ENCODE peak calls at places on chromosomes 5 and 9, in six cellular contexts. X, H, B, M, O and Z are unnamed samples.
A peak's percentile ranks its signal among the peaks of the same experiment; 100 is the strongest.

GRCh38 chr9:128249558-128249913 is 26.3 kb downstream of the GOLGA2 start:
- DNase-seq in X (no peak), H (peak; percentile 55), B (no peak), M (no peak), O (no peak), Z (no peak)

GRCh38 chr5:143314123-143314522 is 89.4 kb downstream of the NR3C1 start:
- DNase-seq in X (no peak), H (no peak), B (no peak), M (no peak), O (no peak), Z (no peak)

GRCh38 chr5:104353371-104353770 is 790.8 kb upstream of the NUDT12 start:
- DNase-seq in X (no peak), H (no peak), B (no peak), M (no peak), O (no peak), Z (no peak)

GRCh38 chr5:33410221-33410620 is 30.5 kb upstream of the TARS1 start:
- DNase-seq in X (no peak), H (no peak), B (no peak), M (no peak), O (no peak), Z (no peak)

GRCh38 chr5:54311178-54311811 is 922 bp upstream of the ARL15 start:
- DNase-seq in X (peak; percentile 6), H (no peak), B (peak; percentile 32), M (peak; percentile 62), O (no peak), Z (no peak)

GRCh38 chr9:27865031-27865438 is 291.8 kb upstream of the C9orf72 start:
- DNase-seq in X (no peak), H (no peak), B (no peak), M (no peak), O (no peak), Z (no peak)

GRCh38 chr9:108815156-108815555 is 40.6 kb downstream of the ACTL7B start:
- DNase-seq in X (no peak), H (no peak), B (no peak), M (no peak), O (peak; percentile 24), Z (no peak)

GRCh38 chr5:89043676-89044075 is 160.7 kb upstream of the MEF2C start:
- DNase-seq in X (no peak), H (peak; percentile 30), B (no peak), M (peak; percentile 12), O (peak; percentile 5), Z (no peak)

GRCh38 chr5:72314571-72315172 is 5.4 kb downstream of the MRPS27 start:
- DNase-seq in X (peak; percentile 68), H (peak; percentile 23), B (peak; percentile 36), M (peak; percentile 76), O (peak; percentile 71), Z (no peak)

GRCh38 chr9:68619636-68620035 is 79.0 kb upstream of the TMEM252 start:
- DNase-seq in X (no peak), H (no peak), B (no peak), M (no peak), O (no peak), Z (no peak)

GRCh38 chr5:39716532-39716971 is 291.8 kb upstream of the DAB2 start:
- DNase-seq in X (peak; percentile 85), H (peak; percentile 43), B (peak; percentile 74), M (peak; percentile 68), O (peak; percentile 67), Z (no peak)

GRCh38 chr9:94645901-94646300 is 6.6 kb upstream of the FBP1 start:
- DNase-seq in X (no peak), H (peak; percentile 18), B (peak; percentile 62), M (no peak), O (no peak), Z (no peak)

GRCh38 chr9:133727277-133727875 is 10.8 kb downstream of the SARDH start:
- DNase-seq in X (no peak), H (no peak), B (no peak), M (no peak), O (no peak), Z (no peak)

GRCh38 chr9:126001581-126002225 is 254.5 kb downstream of the PBX3 start:
- DNase-seq in X (no peak), H (no peak), B (no peak), M (no peak), O (no peak), Z (no peak)

GRCh38 chr5:135436856-135437795 is 10.0 kb downstream of the DCANP1 start:
- DNase-seq in X (no peak), H (peak; percentile 80), B (peak; percentile 96), M (no peak), O (no peak), Z (no peak)

GRCh38 chr5:6417657-6418056 is 31.0 kb upstream of the UBE2QL1 start:
- DNase-seq in X (no peak), H (no peak), B (no peak), M (no peak), O (no peak), Z (no peak)

GRCh38 chr9:14752871-14753270 is 30.3 kb upstream of the CER1 start:
- DNase-seq in X (no peak), H (no peak), B (no peak), M (peak; percentile 20), O (no peak), Z (no peak)

GRCh38 chr9:15231788-15232635 is 75.0 kb downstream of the TTC39B start:
- DNase-seq in X (peak; percentile 67), H (peak; percentile 23), B (peak; percentile 75), M (peak; percentile 40), O (peak; percentile 22), Z (no peak)

GRCh38 chr9:89497978-89498844 is at the start of gene SEMA4D:
- DNase-seq in X (peak; percentile 70), H (peak; percentile 62), B (peak; percentile 85), M (peak; percentile 45), O (no peak), Z (no peak)

DNA sequence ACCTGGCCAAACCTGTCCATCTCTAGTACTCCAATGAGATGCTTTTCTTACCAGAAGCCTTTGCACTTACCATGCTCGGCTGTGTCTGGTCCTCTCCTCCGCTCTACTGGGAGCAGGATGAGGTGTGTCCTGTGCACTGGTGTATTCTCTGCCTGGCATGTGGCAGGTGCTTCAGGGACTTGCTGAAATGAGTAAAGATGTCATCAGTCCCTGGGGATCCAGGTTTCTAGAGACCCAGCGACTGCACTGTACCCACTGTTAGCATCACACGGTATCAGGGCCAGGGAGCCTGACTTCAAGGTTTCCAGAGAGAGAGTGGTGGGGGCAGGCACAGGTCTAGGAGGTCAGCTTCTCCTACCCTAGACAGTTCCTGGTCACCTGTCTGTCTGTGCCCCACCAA is 10.5 kb downstream of the PTTG1 start:
- DNase-seq in X (no peak), H (no peak), B (no peak), M (no peak), O (no peak), Z (no peak)
- TF ChIP-seq MYC in X (no peak), H (no peak), B (no peak), M (no peak), O (no peak), Z (no peak)

GRCh38 chr5:60724126-60724525 is 24.2 kb upstream of the DEPDC1B start:
- DNase-seq in X (no peak), H (no peak), B (no peak), M (no peak), O (no peak), Z (no peak)

GRCh38 chr5:60722416-60722815 is 22.4 kb upstream of the DEPDC1B start:
- DNase-seq in X (no peak), H (no peak), B (no peak), M (no peak), O (no peak), Z (no peak)

GRCh38 chr5:60727032-60727431 is 27.1 kb upstream of the DEPDC1B start:
- DNase-seq in X (peak; percentile 13), H (no peak), B (no peak), M (no peak), O (no peak), Z (no peak)
- TF ChIP-seq MYC in X (no peak), H (no peak), B (no peak), M (no peak), O (no peak), Z (no peak)

DNA sequence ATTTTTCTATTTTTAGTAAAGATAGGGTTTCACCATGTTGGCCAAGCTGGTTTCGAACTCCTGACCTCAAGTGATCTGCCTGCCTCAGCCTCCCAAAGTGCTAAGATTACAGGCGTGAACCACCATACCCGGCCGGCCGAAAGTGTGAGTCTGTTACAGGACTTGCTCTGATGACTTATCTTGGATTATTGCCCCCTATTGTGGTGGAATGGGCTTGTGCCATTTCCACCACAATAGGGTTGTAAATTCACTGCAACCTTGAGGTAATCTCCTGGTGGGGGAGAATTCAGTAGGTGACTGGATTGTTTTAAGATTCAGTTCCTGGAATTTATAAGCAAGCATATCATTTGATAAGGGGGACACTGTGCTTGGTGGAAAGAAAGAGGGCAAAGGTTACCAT is 15.0 kb upstream of the HMGCR start:
- DNase-seq in X (no peak), H (no peak), B (no peak), M (no peak), O (no peak), Z (no peak)
- TF ChIP-seq MYC in X (no peak), H (no peak), B (no peak), M (no peak), O (no peak), Z (no peak)

GRCh38 chr5:131587541-131587940 is 47.5 kb downstream of the RAPGEF6 start:
- DNase-seq in X (no peak), H (no peak), B (no peak), M (peak; percentile 11), O (no peak), Z (no peak)

GRCh38 chr5:131579917-131580671 is 54.9 kb downstream of the RAPGEF6 start:
- DNase-seq in X (no peak), H (no peak), B (no peak), M (no peak), O (no peak), Z (no peak)

GRCh38 chr5:131575660-131576227 is 59.3 kb downstream of the RAPGEF6 start:
- DNase-seq in X (no peak), H (no peak), B (no peak), M (no peak), O (no peak), Z (no peak)

GRCh38 chr5:131581710-131582109 is 53.3 kb downstream of the RAPGEF6 start:
- DNase-seq in X (no peak), H (no peak), B (no peak), M (no peak), O (peak; percentile 39), Z (no peak)
- TF ChIP-seq MYC in X (no peak), H (no peak), B (no peak), M (no peak), O (no peak), Z (no peak)

GRCh38 chr5:64977779-64978178 is 209.0 kb downstream of the CWC27 start:
- DNase-seq in X (no peak), H (peak; percentile 6), B (peak; percentile 92), M (no peak), O (no peak), Z (no peak)
- TF ChIP-seq MYC in X (no peak), H (no peak), B (peak; percentile 65), M (no peak), O (no peak), Z (no peak)

DNA sequence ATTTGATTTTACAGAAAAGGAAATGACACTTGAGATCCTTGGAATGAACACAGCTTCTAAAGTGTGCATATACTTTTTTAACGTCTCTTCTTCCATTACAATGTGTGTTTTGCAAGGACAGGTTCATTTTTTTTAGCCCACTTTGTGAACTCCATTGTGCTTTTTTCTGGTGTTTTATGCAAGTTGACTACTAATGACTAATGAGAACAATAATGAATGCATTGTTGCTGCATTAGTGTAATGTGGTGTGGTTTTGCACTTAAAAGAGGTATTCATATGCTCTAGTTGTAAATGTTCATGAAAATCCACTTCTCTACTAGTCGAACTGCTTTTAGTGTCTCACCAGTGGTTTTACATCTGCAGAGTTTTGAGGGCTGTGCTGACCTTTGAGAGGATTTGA is 93.6 kb downstream of the UHRF2 start:
- DNase-seq in X (no peak), H (no peak), B (no peak), M (no peak), O (no peak), Z (no peak)
- TF ChIP-seq MYC in X (no peak), H (no peak), B (no peak), M (no peak), O (no peak), Z (no peak)